ENCODE peak calls at places on chromosomes 13 and 19, in five cellular contexts. Y, T, S, N and W are unnamed samples.

GRCh38 chr13:36261011-36261410 is 36.6 kb downstream of the CCDC169 start:
- DNase-seq in Y (no peak), T (no peak), S (no peak), N (no peak), W (no peak)

GRCh38 chr13:67416047-67416925 is 186.2 kb upstream of the PCDH9 start:
- DNase-seq in Y (no peak), T (no peak), S (peak; percentile 50), N (no peak), W (no peak)

GRCh38 chr19:47330466-47330869 is 1.5 kb upstream of the C5AR2 start:
- DNase-seq in Y (no peak), T (no peak), S (peak; percentile 35), N (no peak), W (peak; percentile 67)

GRCh38 chr19:56217039-56217949 is 15.2 kb downstream of the ZSCAN5C start:
- DNase-seq in Y (no peak), T (peak; percentile 9), S (peak; percentile 93), N (no peak), W (no peak)

GRCh38 chr13:41465215-41465907 is 8.0 kb downstream of the RGCC start:
- DNase-seq in Y (peak; percentile 10), T (peak; percentile 84), S (peak; percentile 87), N (peak; percentile 31), W (peak; percentile 62)

GRCh38 chr13:112447306-112447705 is 71.2 kb downstream of the SPACA7 start:
- DNase-seq in Y (no peak), T (no peak), S (no peak), N (no peak), W (no peak)

GRCh38 chr13:110332750-110333149 is 25.7 kb downstream of the COL4A2 start:
- DNase-seq in Y (no peak), T (no peak), S (no peak), N (no peak), W (no peak)

GRCh38 chr19:28426902-28427232 is 786.1 kb downstream of the UQCRFS1 start:
- DNase-seq in Y (no peak), T (no peak), S (no peak), N (peak; percentile 10), W (no peak)

DNA sequence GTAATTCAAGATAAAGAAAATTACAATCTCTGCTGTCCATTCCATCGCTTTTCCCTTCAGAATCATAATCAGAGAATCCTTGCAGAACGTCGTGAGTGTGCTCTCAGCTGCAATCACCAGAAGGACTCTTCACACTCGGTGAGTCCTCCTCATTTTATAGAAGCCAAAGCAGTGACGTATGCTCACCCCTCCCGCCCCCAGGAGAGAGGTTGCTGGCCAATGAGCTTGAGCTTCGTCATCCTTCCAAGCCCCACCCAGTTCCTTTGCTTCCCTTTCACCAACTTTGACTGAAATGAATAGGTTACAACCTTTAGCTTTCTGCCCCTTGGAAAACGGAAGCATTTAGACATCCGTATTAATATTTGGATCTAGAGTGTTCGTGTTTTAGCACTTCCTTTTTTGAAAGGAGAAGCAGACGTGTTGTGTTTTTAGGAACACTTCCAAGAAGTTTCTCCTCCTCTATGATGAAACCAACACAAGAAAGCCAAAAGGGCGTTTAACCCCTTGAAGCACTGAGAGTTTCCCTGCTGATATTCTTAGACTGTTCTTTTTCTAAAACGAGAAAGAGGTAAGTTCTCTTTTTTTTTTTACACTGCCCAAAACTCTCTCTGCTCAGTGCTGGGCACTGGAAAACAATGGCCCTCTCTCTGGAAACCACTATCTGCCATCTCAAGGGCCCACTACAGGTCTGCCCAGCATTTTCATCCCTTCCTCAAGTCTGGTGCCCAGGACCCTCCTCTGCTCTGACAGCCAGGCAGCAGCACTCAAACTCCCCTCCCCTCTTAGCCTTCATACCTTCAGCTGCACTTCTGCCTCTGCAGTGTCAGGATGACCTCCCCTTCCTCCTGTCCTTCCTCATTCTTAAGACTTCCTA is 44.3 kb upstream of the CEACAM21 start:
- DNase-seq in Y (no peak), T (peak; percentile 78), S (peak; percentile 26), N (no peak), W (peak; percentile 90)
- H3K4me3 ChIP-seq in Y (no peak overlapping the region), T (peak overlapping the region; percentile 69), S (no peak overlapping the region), N (no peak overlapping the region), W (peak overlapping the region; percentile 10)

GRCh38 chr19:6021878-6022569 is 44.1 kb upstream of the RANBP3 start:
- DNase-seq in Y (no peak), T (peak; percentile 43), S (peak; percentile 72), N (no peak), W (peak; percentile 31)
- H3K4me3 ChIP-seq in Y (no peak overlapping the region), T (no peak overlapping the region), S (no peak overlapping the region), N (no peak overlapping the region), W (no peak overlapping the region)

GRCh38 chr13:28819046-28819747 is 942 bp upstream of the MTUS2 start:
- DNase-seq in Y (no peak), T (peak; percentile 5), S (peak; percentile 21), N (no peak), W (no peak)

GRCh38 chr13:28819748-28820098 is 416 bp upstream of the MTUS2 start:
- DNase-seq in Y (no peak), T (peak; percentile 54), S (peak; percentile 59), N (no peak), W (no peak)

GRCh38 chr13:28822161-28822560 is 2.0 kb downstream of the MTUS2 start:
- DNase-seq in Y (no peak), T (no peak), S (no peak), N (no peak), W (no peak)

GRCh38 chr13:28822801-28823200 is 2.7 kb downstream of the MTUS2 start:
- DNase-seq in Y (no peak), T (no peak), S (no peak), N (no peak), W (no peak)

GRCh38 chr13:28820099-28821051 is at the start of gene MTUS2:
- DNase-seq in Y (no peak), T (peak; percentile 29), S (peak; percentile 18), N (no peak), W (no peak)
- H3K4me3 ChIP-seq in Y (peak within 1 kb of the TSS; percentile 35), T (peak within 1 kb of the TSS; percentile 49), S (peak within 1 kb of the TSS; percentile 29), N (peak within 1 kb of the TSS; percentile 25), W (peak within 1 kb of the TSS; percentile 33)

GRCh38 chr19:4877753-4878490 is 10.5 kb upstream of the PLIN3 start:
- DNase-seq in Y (no peak), T (no peak), S (no peak), N (no peak), W (no peak)

GRCh38 chr19:4879041-4879440 is 11.6 kb upstream of the PLIN3 start:
- DNase-seq in Y (no peak), T (no peak), S (no peak), N (no peak), W (no peak)

GRCh38 chr19:4873930-4874329 is 6.5 kb upstream of the PLIN3 start:
- DNase-seq in Y (no peak), T (no peak), S (no peak), N (no peak), W (no peak)

DNA sequence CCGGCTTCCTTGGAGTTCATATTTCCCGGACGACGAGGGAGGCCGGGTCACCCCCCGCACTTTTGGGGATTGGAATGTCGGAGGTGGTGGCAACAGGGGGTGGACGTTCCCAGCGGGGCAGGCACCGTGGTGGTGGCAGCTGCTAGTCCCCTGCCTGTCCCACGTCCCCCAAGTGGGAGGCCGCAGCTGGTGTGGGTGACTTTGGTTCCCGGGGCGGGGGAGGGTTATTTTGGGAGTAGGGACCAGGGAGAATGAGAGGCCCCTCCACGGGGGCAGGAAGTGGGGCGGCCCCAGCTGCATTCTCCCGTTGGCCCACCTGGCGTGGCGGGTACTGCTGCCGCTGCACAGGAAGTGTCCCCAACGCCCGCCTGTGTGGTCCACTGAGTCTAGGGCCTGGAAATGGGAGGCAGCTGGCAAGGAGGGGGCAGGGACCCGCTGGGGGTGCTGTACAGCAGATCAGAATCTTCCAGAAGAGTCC is 11.1 kb upstream of the PLIN3 start:
- DNase-seq in Y (no peak), T (no peak), S (no peak), N (no peak), W (no peak)
- H3K4me3 ChIP-seq in Y (no peak overlapping the region), T (no peak overlapping the region), S (no peak overlapping the region), N (no peak overlapping the region), W (no peak overlapping the region)

GRCh38 chr19:5806133-5806489 is 1.2 kb downstream of the NRTN start:
- DNase-seq in Y (no peak), T (no peak), S (no peak), N (no peak), W (no peak)

GRCh38 chr19:5803441-5803751 is 1.5 kb upstream of the NRTN start:
- DNase-seq in Y (no peak), T (no peak), S (no peak), N (no peak), W (no peak)

GRCh38 chr19:5803752-5804515 is 933 bp upstream of the NRTN start:
- DNase-seq in Y (peak; percentile 10), T (peak; percentile 91), S (peak; percentile 86), N (no peak), W (peak; percentile 90)

GRCh38 chr19:5805465-5806132 is 732 bp downstream of the NRTN start:
- DNase-seq in Y (no peak), T (no peak), S (peak; percentile 51), N (no peak), W (no peak)

DNA sequence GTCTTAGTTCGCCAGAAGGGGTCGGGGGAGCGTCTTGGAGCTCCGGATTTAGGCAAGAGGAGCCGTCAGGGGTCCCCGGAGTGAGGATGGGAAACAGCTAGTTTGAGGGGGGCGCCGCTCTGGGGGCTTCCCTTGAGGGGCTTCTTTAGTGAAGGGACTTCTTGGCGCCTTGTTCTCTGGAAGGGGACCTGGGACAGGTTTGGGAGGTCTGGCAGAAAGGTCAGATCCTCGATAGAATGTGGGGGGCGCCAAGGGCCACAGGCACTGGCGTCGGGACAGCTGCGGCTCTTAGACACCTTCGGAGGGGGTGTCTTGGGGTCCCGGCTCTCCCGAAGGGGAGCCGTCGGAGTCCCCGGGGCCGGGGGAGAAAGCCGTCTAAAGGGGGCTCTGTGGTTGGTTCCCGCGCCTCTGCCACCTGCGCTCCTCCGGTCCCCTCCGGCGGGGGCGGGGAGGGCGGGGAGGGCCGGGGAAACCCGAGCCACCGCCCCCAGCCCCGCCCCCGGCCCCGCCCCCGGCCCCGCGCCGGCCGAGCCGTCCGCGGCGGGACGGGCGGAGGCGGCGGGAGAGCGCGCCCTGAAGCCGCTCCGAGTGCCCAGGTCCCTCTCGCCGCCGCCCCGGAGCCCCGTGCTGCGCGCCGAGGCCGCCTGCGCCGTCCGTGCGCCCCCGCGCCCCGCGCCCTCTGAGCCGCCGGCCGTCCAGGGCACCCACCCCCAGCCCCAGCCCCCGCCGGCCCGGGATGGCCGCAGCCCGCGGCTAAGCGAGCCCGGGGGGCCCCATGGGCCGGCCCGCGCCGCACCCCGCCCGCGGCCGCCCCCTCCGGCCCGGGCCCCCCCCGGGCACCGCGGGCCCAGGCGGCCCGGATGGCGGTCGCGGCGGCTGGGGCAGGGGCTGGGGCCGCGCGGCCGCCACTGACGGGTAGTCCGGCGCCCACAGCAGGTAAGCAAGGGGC is at the start of gene NRTN:
- DNase-seq in Y (no peak), T (no peak), S (no peak), N (no peak), W (no peak)
- H3K4me3 ChIP-seq in Y (peak within 1 kb of the TSS; percentile 49), T (no peak within 1 kb of the TSS), S (peak within 1 kb of the TSS; percentile 30), N (no peak within 1 kb of the TSS), W (peak within 1 kb of the TSS; percentile 4)

GRCh38 chr13:24038405-24038804 is 122.1 kb upstream of the SPATA13 start:
- DNase-seq in Y (no peak), T (no peak), S (peak; percentile 53), N (no peak), W (no peak)
- H3K4me3 ChIP-seq in Y (no peak overlapping the region), T (no peak overlapping the region), S (no peak overlapping the region), N (no peak overlapping the region), W (no peak overlapping the region)